ENCODE peak calls at places on chromosomes 13 and 19, in four cellular contexts. L is GM23248; D is lower lobe of right lung; Y is CD8-positive, alpha-beta memory T cell. A is an unnamed sample.

GRCh38 chr13:43767351-43767901 is 19.3 kb downstream of the ENOX1 start:
- DNase-seq in Y (no peak), L (peak; percentile 33), D (no peak), A (no peak)

GRCh38 chr19:54439174-54439851 is 9.7 kb upstream of the LENG8 start:
- DNase-seq in Y (no peak), L (peak; percentile 52), D (no peak), A (no peak)

GRCh38 chr13:67390462-67391093 is 160.4 kb upstream of the PCDH9 start:
- DNase-seq in D (no peak), L (no peak), Y (no peak), A (no peak)

GRCh38 chr19:19548915-19549537 is 11.0 kb downstream of the CILP2 start:
- DNase-seq in Y (no peak), D (no peak), L (peak; percentile 38), A (no peak)

GRCh38 chr13:91960947-91961346 is 562.5 kb downstream of the GPC5 start:
- DNase-seq in Y (no peak), D (no peak), L (no peak), A (no peak)

GRCh38 chr13:50699874-50700663 is 143.4 kb downstream of the DLEU7 start:
- DNase-seq in L (no peak), D (no peak), Y (no peak), A (no peak)

GRCh38 chr13:107203146-107203847 is 635.4 kb upstream of the ARGLU1 start:
- DNase-seq in Y (no peak), L (peak; percentile 23), D (no peak), A (peak; percentile 17)

GRCh38 chr13:30690282-30691188 is 44.8 kb upstream of the ALOX5AP start:
- DNase-seq in L (peak; percentile 96), D (peak; percentile 83), Y (no peak), A (peak; percentile 60)

GRCh38 chr13:21033224-21033855 is 28.0 kb downstream of the LATS2 start:
- DNase-seq in L (peak; percentile 81), D (no peak), Y (no peak), A (no peak)

GRCh38 chr13:30869491-30869890 is 36.6 kb upstream of the MEDAG start:
- DNase-seq in Y (no peak), D (no peak), L (peak; percentile 56), A (no peak)

GRCh38 chr13:26839682-26840081 is 79.1 kb upstream of the GPR12 start:
- DNase-seq in D (no peak), L (no peak), Y (no peak), A (no peak)

GRCh38 chr19:56142087-56142787 is 1.1 kb downstream of the ZNF444 start:
- DNase-seq in Y (no peak), L (no peak), D (peak; percentile 73), A (no peak)

GRCh38 chr13:78602561-78603239 is 652 bp downstream of the POU4F1 start:
- DNase-seq in Y (no peak), L (no peak), D (no peak), A (no peak)

GRCh38 chr13:36998624-36999041 is 507 bp downstream of the ALG5 start:
- DNase-seq in Y (peak; percentile 3), L (peak; percentile 48), D (peak; percentile 49), A (peak; percentile 87)

DNA sequence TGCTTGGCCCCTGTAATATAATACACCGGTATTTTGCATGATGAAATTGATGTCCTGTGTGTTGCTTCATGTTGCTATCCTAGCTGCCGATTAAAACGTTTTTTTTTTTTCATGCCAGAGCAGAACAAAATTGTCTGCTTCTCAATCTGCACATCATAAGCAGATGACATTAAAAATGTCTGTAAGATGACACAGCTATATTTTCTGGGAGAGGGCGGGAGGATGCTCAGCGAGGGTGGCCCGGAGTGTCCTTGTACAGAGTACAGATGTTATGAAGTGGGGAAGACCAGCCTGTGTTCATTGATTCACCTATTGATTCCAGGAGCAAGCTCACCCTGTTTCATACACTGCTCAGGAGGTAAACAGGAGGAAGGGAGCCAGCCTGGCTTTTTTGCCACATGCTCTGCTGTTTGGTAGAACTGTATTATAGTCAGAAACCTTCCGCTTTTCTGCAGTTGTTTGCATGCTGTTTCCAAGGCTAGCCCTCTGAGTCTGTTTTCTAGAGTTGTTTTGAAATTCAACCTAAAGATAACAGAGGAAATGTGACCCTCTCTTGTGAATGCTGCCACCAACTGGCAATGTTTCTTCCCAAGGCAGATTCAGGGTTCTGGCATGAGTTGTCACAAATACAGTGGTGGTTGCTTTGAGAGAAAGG is 4.7 kb upstream of the IRS2 start:
- DNase-seq in L (peak; percentile 44), Y (no peak), D (no peak), A (no peak)
- H3K27ac ChIP-seq in L (peak overlapping the region; percentile 1), Y (no peak overlapping the region), D (no peak overlapping the region), A (peak overlapping the region; percentile 27)

DNA sequence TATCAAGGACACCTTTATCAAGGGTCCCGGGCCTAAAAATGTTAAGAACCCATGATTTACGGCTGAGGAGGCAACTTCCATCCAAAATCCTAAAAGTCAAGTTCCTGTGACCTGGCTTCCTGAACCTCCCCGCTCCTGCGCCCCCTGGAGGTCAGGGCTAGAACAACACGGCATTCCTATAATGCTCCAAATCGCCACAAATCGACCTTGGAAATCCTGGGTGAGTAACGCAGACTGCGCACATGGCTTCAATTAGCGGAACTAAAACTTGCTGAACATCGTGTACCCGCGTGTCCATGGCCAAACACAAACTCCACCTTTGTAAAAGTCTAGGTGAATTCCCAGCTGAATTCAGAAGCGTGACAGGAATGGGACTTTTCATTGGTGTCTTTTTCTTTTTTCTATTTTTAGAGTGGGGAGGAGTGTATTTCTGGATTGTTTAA is 4.3 kb upstream of the C5AR1 start:
- DNase-seq in D (peak; percentile 74), L (peak; percentile 95), Y (peak; percentile 52), A (no peak)
- H3K27ac ChIP-seq in D (no peak overlapping the region), L (peak overlapping the region; percentile 47), Y (no peak overlapping the region), A (no peak overlapping the region)

GRCh38 chr13:97616385-97616784 is 182.4 kb downstream of the RAP2A start:
- DNase-seq in L (no peak), Y (no peak), D (no peak), A (no peak)
- H3K27ac ChIP-seq in L (no peak overlapping the region), Y (no peak overlapping the region), D (no peak overlapping the region), A (no peak overlapping the region)

GRCh38 chr19:13934785-13935109 is 3.5 kb downstream of the PODNL1 start:
- DNase-seq in L (no peak), Y (no peak), D (no peak), A (no peak)
- H3K27ac ChIP-seq in L (no peak overlapping the region), Y (no peak overlapping the region), D (no peak overlapping the region), A (no peak overlapping the region)

DNA sequence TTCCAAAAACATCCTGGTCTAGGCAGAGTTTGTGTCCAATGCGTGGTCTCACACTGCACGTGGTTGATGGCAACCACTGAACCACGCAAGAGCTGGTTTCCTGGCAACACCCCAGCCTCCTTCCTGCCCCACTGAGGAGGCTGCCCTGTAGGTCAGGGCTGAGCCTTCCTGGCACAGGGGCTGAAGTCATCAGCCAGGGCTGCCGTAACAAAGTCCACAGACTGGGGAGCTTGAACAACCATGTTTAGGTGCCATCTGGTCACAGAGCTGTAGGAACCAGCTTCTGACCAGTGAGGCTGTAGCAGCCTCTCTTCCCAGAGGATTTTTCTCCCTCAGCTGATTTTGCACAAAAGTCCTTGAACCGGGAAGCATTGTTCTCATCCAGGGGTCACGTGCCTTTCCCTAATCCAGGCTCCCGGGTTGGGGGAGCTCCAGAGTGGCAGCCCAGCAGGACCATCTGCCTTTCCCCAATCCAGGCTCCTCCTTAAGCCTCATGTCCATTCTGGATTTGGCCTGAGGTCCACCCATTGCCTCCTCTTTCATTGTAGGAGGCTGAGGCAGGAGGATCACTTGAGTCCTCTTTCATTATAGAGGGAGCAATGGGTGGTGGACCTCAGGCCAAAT is 53.9 kb downstream of the CHST8 start:
- DNase-seq in Y (no peak), L (no peak), D (no peak), A (no peak)
- H3K27ac ChIP-seq in Y (no peak overlapping the region), L (no peak overlapping the region), D (no peak overlapping the region), A (no peak overlapping the region)

GRCh38 chr13:34025746-34026145 is 207.8 kb downstream of the RFC3 start:
- DNase-seq in L (peak; percentile 56), Y (no peak), D (no peak), A (no peak)
- H3K27ac ChIP-seq in L (no peak overlapping the region), Y (no peak overlapping the region), D (no peak overlapping the region), A (no peak overlapping the region)

GRCh38 chr19:41230067-41230857 is 11.2 kb downstream of the AXL start:
- DNase-seq in D (no peak), Y (no peak), L (no peak), A (no peak)
- H3K27ac ChIP-seq in D (no peak overlapping the region), Y (no peak overlapping the region), L (peak overlapping the region; percentile 22), A (no peak overlapping the region)

GRCh38 chr19:57803594-57804325 is 11.0 kb downstream of the ZNF552 start:
- DNase-seq in D (no peak), L (peak; percentile 78), Y (no peak), A (no peak)
- H3K27ac ChIP-seq in D (peak overlapping the region; percentile 79), L (peak overlapping the region; percentile 88), Y (no peak overlapping the region), A (peak overlapping the region; percentile 84)

A was measured in upper lobe of left lung.